ENCODE peak calls at places on chromosome 7, in nine cellular contexts. W, N, H, D, Y, K, B, C and M are unnamed samples.

GRCh38 chr7:103866919-103867318 is 122.5 kb downstream of the RELN start:
- DNase-seq in W (no peak), N (no peak), H (no peak), D (no peak), Y (no peak), K (no peak), B (no peak), C (no peak), M (no peak)

GRCh38 chr7:91193141-91193540 is 71.1 kb upstream of the FZD1 start:
- DNase-seq in W (no peak), N (no peak), H (no peak), D (no peak), Y (no peak), K (no peak), B (peak; percentile 65), C (no peak), M (no peak)

GRCh38 chr7:97043281-97043680 is 18.6 kb upstream of the DLX5 start:
- DNase-seq in W (no peak), N (no peak), H (no peak), D (no peak), Y (no peak), K (no peak), B (no peak), C (no peak), M (no peak)

GRCh38 chr7:13098161-13098560 is 410.7 kb downstream of the ARL4A start:
- DNase-seq in W (no peak), N (no peak), H (no peak), D (no peak), Y (no peak), K (no peak), B (no peak), C (no peak), M (no peak)

GRCh38 chr7:115475774-115476407 is 554.0 kb downstream of the MDFIC start:
- DNase-seq in W (no peak), N (no peak), H (no peak), D (no peak), Y (peak; percentile 40), K (no peak), B (peak; percentile 29), C (no peak), M (no peak)

GRCh38 chr7:120431016-120431415 is 158.0 kb downstream of the KCND2 start:
- DNase-seq in W (no peak), N (no peak), H (no peak), D (no peak), Y (no peak), K (no peak), B (no peak), C (no peak), M (no peak)

GRCh38 chr7:18770154-18770807 is 274.7 kb downstream of the HDAC9 start:
- DNase-seq in W (no peak), N (no peak), H (no peak), D (no peak), Y (no peak), K (no peak), B (peak; percentile 93), C (no peak), M (no peak)

GRCh38 chr7:7719235-7719634 is 828 bp upstream of the RPA3 start:
- DNase-seq in W (peak; percentile 33), N (no peak), H (peak; percentile 80), D (no peak), Y (no peak), K (peak; percentile 35), B (peak; percentile 98), C (no peak), M (no peak)

GRCh38 chr7:139365336-139365735 is 5.6 kb downstream of the LUC7L2 start:
- DNase-seq in W (no peak), N (no peak), H (no peak), D (no peak), Y (no peak), K (no peak), B (no peak), C (no peak), M (no peak)

GRCh38 chr7:159157714-159158113 is 13.0 kb upstream of the VIPR2 start:
- DNase-seq in W (no peak), N (no peak), H (no peak), D (no peak), Y (no peak), K (no peak), B (no peak), C (no peak), M (no peak)

GRCh38 chr7:148915211-148915610 is 31.1 kb upstream of the EZH2 start:
- DNase-seq in W (no peak), N (no peak), H (no peak), D (no peak), Y (no peak), K (no peak), B (no peak), C (no peak), M (no peak)

GRCh38 chr7:137475966-137476365 is 132.4 kb upstream of the PTN start:
- DNase-seq in W (no peak), N (no peak), H (no peak), D (no peak), Y (no peak), K (no peak), B (peak; percentile 79), C (no peak), M (no peak)

GRCh38 chr7:3510101-3511020 is 209.3 kb downstream of the SDK1 start:
- DNase-seq in W (no peak), N (no peak), H (no peak), D (no peak), Y (no peak), K (no peak), B (peak; percentile 62), C (no peak), M (no peak)

GRCh38 chr7:151894131-151895007 is 17.5 kb upstream of the PRKAG2 start:
- DNase-seq in W (no peak), N (no peak), H (no peak), D (no peak), Y (no peak), K (no peak), B (no peak), C (peak; percentile 51), M (no peak)

GRCh38 chr7:155824195-155824915 is 12.1 kb upstream of the SHH start:
- DNase-seq in W (no peak), N (no peak), H (no peak), D (no peak), Y (no peak), K (no peak), B (peak; percentile 83), C (no peak), M (peak; percentile 71)

GRCh38 chr7:157405914-157406810 is 69.4 kb downstream of the DNAJB6 start:
- DNase-seq in W (no peak), N (no peak), H (peak; percentile 55), D (peak; percentile 65), Y (no peak), K (no peak), B (no peak), C (no peak), M (peak; percentile 48)

GRCh38 chr7:2825595-2826227 is 18.4 kb downstream of the GNA12 start:
- DNase-seq in W (no peak), N (no peak), H (no peak), D (no peak), Y (no peak), K (no peak), B (no peak), C (no peak), M (no peak)

GRCh38 chr7:129786825-129787563 is 165.8 kb downstream of the UBE2H start:
- DNase-seq in W (no peak), N (no peak), H (no peak), D (no peak), Y (no peak), K (no peak), B (no peak), C (no peak), M (no peak)

GRCh38 chr7:158281441-158281840 is 306.2 kb downstream of the PTPRN2 start:
- DNase-seq in W (no peak), N (no peak), H (peak; percentile 49), D (no peak), Y (no peak), K (no peak), B (no peak), C (peak; percentile 47), M (peak; percentile 47)

GRCh38 chr7:388961-389701 is 99.2 kb downstream of the FOXL3 start:
- DNase-seq in W (no peak), N (peak; percentile 63), H (no peak), D (peak; percentile 4), Y (no peak), K (no peak), B (no peak), C (peak; percentile 58), M (peak; percentile 52)

GRCh38 chr7:9983048-9983447 is 990.6 kb upstream of the PHF14 start:
- DNase-seq in W (no peak), N (no peak), H (no peak), D (no peak), Y (no peak), K (no peak), B (no peak), C (no peak), M (no peak)

GRCh38 chr7:47968852-47969774 is 10.3 kb downstream of the HUS1 start:
- DNase-seq in W (no peak), N (no peak), H (no peak), D (peak; percentile 58), Y (peak; percentile 81), K (peak; percentile 75), B (peak; percentile 63), C (no peak), M (no peak)

DNA sequence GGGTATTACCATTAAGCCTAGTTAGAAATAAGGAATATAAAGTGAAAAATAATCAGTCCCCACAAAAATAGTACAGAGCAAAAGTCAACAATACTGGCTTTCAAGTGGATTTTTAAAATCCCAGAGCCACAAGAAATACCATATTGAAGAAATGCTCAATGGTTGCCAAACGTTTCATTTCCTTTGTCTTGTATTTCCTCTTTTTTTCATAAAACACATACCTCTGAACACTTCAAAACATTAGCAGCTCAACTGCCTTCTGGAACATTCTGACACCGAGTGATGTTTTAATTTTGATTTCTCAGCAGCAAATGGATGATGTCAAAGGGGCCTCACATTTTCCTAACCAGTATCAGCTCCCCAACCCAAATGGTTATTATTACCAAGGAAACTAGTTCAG is 10.5 kb downstream of the NOD1 start:
- DNase-seq in W (no peak), N (no peak), H (no peak), D (no peak), Y (no peak), K (no peak), B (no peak), C (no peak), M (no peak)
- H3K4me1 ChIP-seq in W (peaks cover 21% of the 10 kb centered on the region), N (peaks cover 77% of the 10 kb centered on the region), H (no peaks in the 10 kb centered on the region), D (peaks cover 100% of the 10 kb centered on the region), Y (peaks cover 73% of the 10 kb centered on the region), K (peaks cover 80% of the 10 kb centered on the region), B (peaks cover 48% of the 10 kb centered on the region), C (peaks cover 63% of the 10 kb centered on the region), M (peaks cover 96% of the 10 kb centered on the region)

GRCh38 chr7:28466341-28466740 is 54.0 kb downstream of the CREB5 start:
- DNase-seq in W (no peak), N (no peak), H (no peak), D (no peak), Y (no peak), K (no peak), B (no peak), C (no peak), M (no peak)
- H3K9me3 ChIP-seq in W (no peaks in the 10 kb centered on the region), N (no peaks in the 10 kb centered on the region), H (no peaks in the 10 kb centered on the region), D (peaks cover 3% of the 10 kb centered on the region), Y (no peaks in the 10 kb centered on the region), K (no peaks in the 10 kb centered on the region), B (no peaks in the 10 kb centered on the region), C (no peaks in the 10 kb centered on the region), M (no peaks in the 10 kb centered on the region)

GRCh38 chr7:40697653-40698052 is 562.8 kb downstream of the SUGCT start:
- DNase-seq in W (no peak), N (no peak), H (no peak), D (no peak), Y (no peak), K (no peak), B (no peak), C (no peak), M (no peak)
- TF ChIP-seq CTCF in W (no peak), N (no peak), H (no peak), D (no peak), Y (no peak), K (no peak), B (no peak), C (no peak), M (no peak)

GRCh38 chr7:42152353-42153205 is 84.4 kb downstream of the GLI3 start:
- DNase-seq in W (no peak), N (no peak), H (no peak), D (no peak), Y (peak; percentile 56), K (no peak), B (no peak), C (no peak), M (no peak)
- H3K4me1 ChIP-seq in W (no peaks in the 10 kb centered on the region), N (peaks cover 61% of the 10 kb centered on the region), H (no peaks in the 10 kb centered on the region), D (peaks cover 21% of the 10 kb centered on the region), Y (peaks cover 77% of the 10 kb centered on the region), K (no peaks in the 10 kb centered on the region), B (peaks cover 13% of the 10 kb centered on the region), C (peaks cover 4% of the 10 kb centered on the region), M (peaks cover 5% of the 10 kb centered on the region)